ENCODE peak calls at places on chromosomes 2 and 18, in nine cellular contexts. E, T, C, L, M, Y, W, U and P are unnamed samples. For H3K4me1 and H3K36me3, the result is how much of the 10 kb centered on the place peaks cover.

GRCh38 chr2:201959626-201960025 is 74.0 kb upstream of the FZD7 start:
- DNase-seq in C (no peak), W (peak), T (no peak), M (no peak), L (no peak), Y (no peak), U (no peak), E (peak), P (no peak)

GRCh38 chr2:77778917-77779316 is 256.7 kb upstream of the LRRTM4 start:
- DNase-seq in M (no peak), L (no peak), E (no peak), T (no peak), C (no peak), W (no peak), Y (no peak), U (no peak), P (no peak)

GRCh38 chr18:9779630-9780029 is 71.5 kb downstream of the RAB31 start:
- DNase-seq in T (no peak), L (no peak), E (no peak), M (peak), Y (peak), C (no peak), W (peak), U (no peak), P (no peak)

GRCh38 chr2:204373942-204374341 is 171.3 kb upstream of the PARD3B start:
- DNase-seq in Y (no peak), C (no peak), W (no peak), U (no peak), T (no peak), E (no peak), M (no peak), L (no peak), P (no peak)

GRCh38 chr2:38702413-38702812 is 36.5 kb downstream of the GALM start:
- DNase-seq in T (no peak), Y (no peak), L (no peak), U (no peak), M (no peak), C (no peak), W (peak), E (peak), P (peak)

GRCh38 chr18:35736696-35737095 is 155.2 kb downstream of the GALNT1 start:
- DNase-seq in C (no peak), Y (no peak), W (peak), U (no peak), L (no peak), M (no peak), E (peak), T (no peak), P (no peak)

GRCh38 chr2:157271590-157272203 is 14.2 kb downstream of the GALNT5 start:
- DNase-seq in W (no peak), L (no peak), U (no peak), T (no peak), Y (no peak), M (no peak), C (no peak), E (no peak), P (no peak)

GRCh38 chr2:211248841-211249240 is 692.4 kb downstream of the CPS1 start:
- DNase-seq in T (no peak), L (no peak), E (no peak), Y (no peak), C (no peak), U (no peak), W (no peak), M (no peak), P (no peak)

GRCh38 chr2:237617305-237617982 is 9.9 kb upstream of the LRRFIP1 start:
- DNase-seq in C (no peak), Y (no peak), E (no peak), W (no peak), L (no peak), U (no peak), T (no peak), M (no peak), P (peak)
- H3K4me1 ChIP-seq in C (under half), Y (under half), E (under half), W (under half), L (under half), U (half or more), T (under half), M (under half), P (half or more)

DNA sequence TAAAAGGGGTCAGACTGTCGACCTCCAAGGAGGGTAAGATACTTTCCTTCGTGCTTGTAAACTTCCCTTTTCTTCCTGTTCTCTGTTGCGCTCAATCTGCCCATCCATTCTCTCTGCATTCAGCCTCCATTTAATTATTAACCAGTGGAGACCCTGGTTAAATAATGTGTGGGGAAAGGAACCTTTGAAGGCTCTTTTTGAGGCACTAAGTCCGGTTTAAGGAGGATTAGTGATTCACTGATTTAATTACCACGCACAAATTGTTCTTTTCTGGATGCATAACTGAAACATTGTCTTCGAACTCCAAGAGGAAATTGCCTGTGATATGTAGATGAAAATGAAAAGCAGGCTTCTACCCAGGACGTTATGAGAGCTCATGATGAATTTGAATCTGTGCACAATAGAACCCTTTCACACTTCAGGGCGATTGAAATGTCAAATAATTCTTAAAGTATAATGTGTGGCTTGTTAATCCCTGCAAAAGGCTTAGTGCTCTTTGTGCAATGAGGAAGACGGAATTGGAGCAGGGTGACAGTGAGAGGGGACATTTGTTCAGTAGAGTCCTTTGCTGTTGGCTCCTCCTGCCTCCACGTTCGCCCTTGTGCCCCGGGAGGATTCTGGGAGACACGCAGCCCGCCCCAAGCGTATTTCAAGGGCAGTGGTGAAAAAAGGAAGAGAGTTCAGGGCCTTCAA is 51.1 kb upstream of the ZNF236 start:
- DNase-seq in C (no peak), L (no peak), T (no peak), W (no peak), M (no peak), Y (no peak), U (no peak), E (no peak), P (no peak)
- H3K4me3 ChIP-seq in C (no peak), L (no peak), T (no peak), W (no peak), M (no peak), Y (no peak), U (no peak), E (no peak), P (no peak)

DNA sequence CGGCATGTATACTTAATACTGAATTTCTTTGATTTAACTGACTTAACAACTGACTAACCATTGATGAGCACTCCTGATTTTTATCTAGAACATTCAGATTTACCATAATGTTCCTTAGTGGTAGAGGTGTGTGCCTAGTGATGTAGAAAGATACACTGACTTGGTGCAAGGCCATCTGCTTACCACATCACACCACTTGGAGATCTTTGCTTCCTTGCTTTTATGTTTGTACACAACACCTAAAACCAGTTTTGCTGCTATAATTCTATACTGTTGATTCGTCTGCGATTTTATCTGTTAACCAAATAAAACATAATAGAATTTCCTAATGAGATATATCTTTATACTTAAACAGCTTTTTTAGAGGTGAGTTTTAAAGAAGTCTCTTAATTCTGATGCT is 3.9 kb upstream of the FARP2 start:
- DNase-seq in Y (no peak), W (no peak), M (no peak), E (no peak), T (no peak), C (no peak), U (no peak), L (no peak), P (no peak)
- H3K36me3 ChIP-seq in Y (under half), W (half or more), M (under half), E (under half), T (under half), C (under half), U (half or more), L (under half), P (half or more)

GRCh38 chr2:240920783-240921231 is 14.7 kb downstream of the CROCC2 start:
- DNase-seq in T (no peak), L (peak), W (peak), Y (peak), E (no peak), M (peak), U (peak), C (no peak), P (no peak)
- H3K4me1 ChIP-seq in T (under half), L (under half), W (under half), Y (under half), E (under half), M (under half), U (under half), C (under half), P (under half)

DNA sequence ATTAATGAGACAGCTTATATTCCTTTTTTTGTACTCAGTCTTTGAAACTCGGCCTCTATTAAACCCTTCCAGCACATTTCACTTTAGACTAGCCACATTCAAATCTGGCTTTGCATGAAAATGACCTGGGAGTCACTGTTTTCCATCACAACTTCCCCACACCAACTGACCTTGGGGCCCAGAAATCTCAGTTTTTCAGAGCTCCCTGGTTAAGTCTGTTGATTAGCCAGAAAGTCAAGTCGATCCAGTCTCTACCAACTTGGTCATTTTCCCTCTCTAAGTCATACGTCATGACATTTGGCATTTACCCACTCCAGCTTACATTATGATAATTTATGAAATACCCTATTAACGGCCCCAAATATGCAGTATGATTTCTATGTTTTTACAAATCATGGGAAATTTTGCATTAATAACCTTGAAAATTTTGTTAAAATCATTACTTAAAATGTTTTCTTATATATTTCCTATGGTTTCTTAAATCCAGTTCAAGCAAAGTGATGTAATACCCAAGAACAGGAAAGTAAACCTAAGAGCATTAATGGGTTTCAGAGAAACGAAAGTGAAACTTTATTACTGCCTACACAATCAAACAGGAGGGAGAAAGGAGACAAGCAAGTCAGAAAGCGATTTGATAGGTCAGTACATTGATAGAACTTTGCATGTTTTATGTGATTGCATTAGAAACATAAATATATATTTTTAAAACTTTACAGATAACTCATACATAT is 77.1 kb downstream of the SPATS2L start:
- DNase-seq in L (no peak), U (no peak), W (peak), Y (no peak), M (no peak), C (no peak), E (peak), T (no peak), P (no peak)
- H3K4me3 ChIP-seq in L (no peak), U (peak), W (peak), Y (no peak), M (no peak), C (peak), E (peak), T (no peak), P (no peak)

GRCh38 chr2:241248897-241249296 is 60.4 kb downstream of the ANO7 start:
- DNase-seq in U (no peak), T (no peak), L (peak), E (peak), M (no peak), W (peak), C (no peak), Y (no peak), P (no peak)
- H3K36me3 ChIP-seq in U (half or more), T (half or more), L (half or more), E (under half), M (half or more), W (half or more), C (half or more), Y (under half), P (half or more)

GRCh38 chr18:50918153-50918552 is 39.2 kb downstream of the ME2 start:
- DNase-seq in Y (no peak), T (no peak), W (no peak), E (no peak), U (no peak), C (no peak), L (no peak), M (no peak), P (no peak)
- H3K4me1 ChIP-seq in Y (under half), T (under half), W (under half), E (under half), U (under half), C (under half), L (under half), M (under half), P (under half)

DNA sequence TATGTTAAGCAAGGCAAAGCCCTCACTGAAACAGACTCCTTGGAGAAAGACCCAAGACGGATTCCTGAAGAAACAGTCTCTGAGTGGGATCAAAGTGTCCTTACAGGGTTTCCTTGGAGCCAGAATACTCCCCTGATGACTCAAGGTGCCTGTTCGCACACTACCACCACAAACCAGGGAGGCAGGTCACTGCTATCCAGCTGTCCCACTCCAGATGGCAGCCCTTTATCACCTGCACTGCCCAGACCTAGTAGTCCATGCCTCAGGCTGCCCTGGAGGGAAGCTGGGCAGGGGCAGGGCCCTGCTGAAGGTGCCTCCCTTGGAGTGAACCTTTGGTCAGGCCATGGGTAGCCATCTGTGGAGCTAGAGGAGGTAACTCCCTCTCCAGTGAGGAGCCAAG is 34.2 kb downstream of the TRABD2A start:
- DNase-seq in U (no peak), L (no peak), E (peak), W (peak), C (no peak), T (no peak), M (peak), Y (peak), P (no peak)
- H3K4me3 ChIP-seq in U (no peak), L (no peak), E (no peak), W (no peak), C (peak), T (no peak), M (no peak), Y (no peak), P (no peak)